ENCODE peak calls at places on chromosomes 12 and 14, in five cellular contexts. K is astrocyte, V is ascending aorta, Z is OCI-LY7, A is upper lobe of right lung. F is an unnamed sample.

GRCh38 chr12:47189753-47190152 is 110.0 kb upstream of the AMIGO2 start:
- DNase-seq in A (no peak), Z (no peak), K (no peak), V (no peak), F (no peak)

GRCh38 chr12:82803201-82803600 is 116.5 kb downstream of the TMTC2 start:
- DNase-seq in A (no peak), Z (no peak), K (no peak), V (no peak), F (no peak)

GRCh38 chr14:89678715-89679220 is 261.7 kb upstream of the FOXN3 start:
- DNase-seq in V (no peak), K (no peak), A (no peak), Z (no peak), F (no peak)

GRCh38 chr14:20624495-20625070 is 16.9 kb downstream of the OR6S1 start:
- DNase-seq in V (peak; percentile 79), Z (no peak), A (peak; percentile 86), K (peak; percentile 52), F (peak; percentile 32)

GRCh38 chr12:43621262-43621661 is 69.3 kb upstream of the ADAMTS20 start:
- DNase-seq in A (no peak), V (no peak), Z (no peak), K (no peak), F (no peak)

GRCh38 chr14:64696355-64696844 is 7.8 kb upstream of the PLEKHG3 start:
- DNase-seq in V (peak; percentile 57), A (no peak), K (no peak), Z (no peak), F (no peak)

GRCh38 chr12:53402871-53403270 is 20.8 kb upstream of the AMHR2 start:
- DNase-seq in V (no peak), A (no peak), K (no peak), Z (no peak), F (no peak)

GRCh38 chr12:46677749-46678148 is 148.0 kb downstream of the SLC38A4 start:
- DNase-seq in V (no peak), Z (no peak), K (peak; percentile 28), A (no peak), F (no peak)

GRCh38 chr14:32205984-32206383 is 2.9 kb upstream of the RNU6-8 start:
- DNase-seq in Z (no peak), K (no peak), V (no peak), A (no peak), F (no peak)

GRCh38 chr12:51977320-51977753 is 25.8 kb downstream of the ACVR1B start:
- DNase-seq in V (no peak), K (peak; percentile 36), A (no peak), Z (no peak), F (no peak)

GRCh38 chr14:52073251-52073650 is 4.4 kb upstream of the NID2 start:
- DNase-seq in V (no peak), A (no peak), Z (no peak), K (no peak), F (no peak)

GRCh38 chr12:38892976-38893375 is 12.4 kb downstream of the CPNE8 start:
- DNase-seq in V (no peak), A (no peak), K (no peak), Z (no peak), F (no peak)

GRCh38 chr14:68819260-68819691 is 26.4 kb upstream of the ZFP36L1 start:
- DNase-seq in A (no peak), K (peak; percentile 88), V (peak; percentile 63), Z (no peak), F (no peak)

GRCh38 chr12:15996254-15996653 is 85.1 kb downstream of the DERA start:
- DNase-seq in A (no peak), Z (no peak), V (no peak), K (peak; percentile 55), F (peak; percentile 44)

GRCh38 chr14:101132051-101132541 is 228.6 kb upstream of the RTL1 start:
- DNase-seq in Z (no peak), A (no peak), K (no peak), V (peak; percentile 59), F (no peak)

GRCh38 chr12:120468271-120468845 is 1.2 kb downstream of the SRSF9 start:
- DNase-seq in V (peak; percentile 69), K (peak; percentile 51), A (peak; percentile 70), Z (peak; percentile 46), F (peak; percentile 17)

GRCh38 chr12:124511259-124511985 is 56.0 kb downstream of the NCOR2 start:
- DNase-seq in A (no peak), K (no peak), Z (no peak), V (no peak), F (no peak)

GRCh38 chr12:46442239-46442638 is 69.7 kb upstream of the SLC38A2 start:
- DNase-seq in Z (no peak), A (no peak), K (peak; percentile 51), V (no peak), F (no peak)

GRCh38 chr12:88242939-88243338 is 100.8 kb downstream of the TMTC3 start:
- DNase-seq in V (no peak), A (no peak), K (no peak), Z (no peak), F (no peak)
- TF ChIP-seq CTCF in V (no peak), A (no peak), K (no peak), Z (no peak), F (no peak)

DNA sequence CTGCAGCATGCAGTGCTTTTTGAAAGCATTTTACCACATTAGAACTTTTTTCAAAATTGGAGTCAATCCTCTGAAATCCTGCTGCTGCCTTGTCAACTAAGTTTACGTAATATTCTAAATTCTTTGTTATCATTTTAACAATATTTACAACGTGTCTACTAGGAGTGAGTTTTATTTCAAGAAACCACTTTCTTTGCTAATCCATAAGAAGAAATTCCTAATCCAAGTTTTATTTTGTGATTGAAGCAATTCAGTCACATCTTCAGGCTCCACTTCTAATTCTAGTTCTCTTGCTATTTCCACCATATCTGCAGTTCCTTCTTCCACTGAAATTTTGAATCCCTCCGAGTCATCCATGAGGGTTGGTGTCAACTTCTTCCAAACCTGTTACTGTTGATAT is 25.4 kb downstream of the PRORP start:
- DNase-seq in A (no peak), Z (no peak), K (no peak), V (no peak), F (no peak)
- TF ChIP-seq CTCF in A (no peak), Z (no peak), K (no peak), V (no peak), F (no peak)

DNA sequence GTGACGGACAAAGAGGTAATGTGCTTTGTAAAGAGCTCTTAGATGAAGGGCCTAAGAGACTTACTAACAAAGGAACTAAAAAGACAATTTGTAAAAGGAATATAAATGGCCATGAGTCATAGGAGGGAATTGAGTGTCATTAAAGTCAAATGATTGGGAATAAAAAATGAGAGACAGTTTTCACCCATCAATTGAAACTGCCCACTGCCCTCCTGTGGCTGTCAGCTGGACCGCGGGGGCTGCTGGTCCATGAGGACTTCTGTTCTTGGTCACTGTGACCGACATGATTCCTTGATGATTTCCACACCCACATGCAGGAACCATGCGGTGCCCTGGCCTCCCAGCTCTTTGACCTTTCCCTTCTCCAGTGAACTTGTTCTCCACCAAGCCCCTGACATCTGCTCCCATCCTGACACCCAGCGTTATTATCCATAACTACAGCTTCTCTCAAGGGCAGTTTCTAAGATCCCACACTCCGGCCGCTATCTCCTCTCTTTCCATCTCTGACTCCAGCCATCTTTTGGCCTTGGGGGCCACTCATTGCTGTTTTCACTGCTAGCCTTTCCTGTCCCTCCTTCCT is 48.4 kb downstream of the C12orf75 start:
- DNase-seq in Z (peak; percentile 21), A (no peak), V (no peak), K (no peak), F (no peak)
- TF ChIP-seq CTCF in Z (peak; percentile 55), A (no peak), V (peak; percentile 4), K (peak; percentile 7), F (no peak)

DNA sequence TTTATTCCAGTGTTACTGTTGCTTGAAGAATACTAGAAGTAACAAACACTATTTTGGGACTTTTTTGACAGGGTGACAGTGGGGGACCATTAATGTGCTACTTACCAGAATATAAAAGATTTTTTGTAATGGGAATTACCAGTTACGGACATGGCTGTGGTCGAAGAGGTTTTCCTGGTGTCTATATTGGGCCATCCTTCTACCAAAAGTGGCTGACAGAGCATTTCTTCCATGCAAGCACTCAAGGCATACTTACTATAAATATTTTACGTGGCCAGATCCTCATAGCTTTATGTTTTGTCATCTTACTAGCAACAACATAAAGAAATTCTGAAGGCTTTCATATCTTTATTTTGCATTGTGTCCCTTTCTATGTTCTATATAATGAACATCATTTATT is 44.5 kb downstream of the TMPRSS12 start:
- DNase-seq in A (no peak), V (no peak), K (no peak), Z (no peak), F (no peak)
- TF ChIP-seq CTCF in A (no peak), V (no peak), K (no peak), Z (no peak), F (no peak)

GRCh38 chr14:24965934-24966593 is 83.9 kb downstream of the STXBP6 start:
- DNase-seq in Z (no peak), V (no peak), A (no peak), K (peak; percentile 96), F (peak; percentile 24)
- TF ChIP-seq CTCF in Z (no peak), V (no peak), A (no peak), K (no peak), F (no peak)

DNA sequence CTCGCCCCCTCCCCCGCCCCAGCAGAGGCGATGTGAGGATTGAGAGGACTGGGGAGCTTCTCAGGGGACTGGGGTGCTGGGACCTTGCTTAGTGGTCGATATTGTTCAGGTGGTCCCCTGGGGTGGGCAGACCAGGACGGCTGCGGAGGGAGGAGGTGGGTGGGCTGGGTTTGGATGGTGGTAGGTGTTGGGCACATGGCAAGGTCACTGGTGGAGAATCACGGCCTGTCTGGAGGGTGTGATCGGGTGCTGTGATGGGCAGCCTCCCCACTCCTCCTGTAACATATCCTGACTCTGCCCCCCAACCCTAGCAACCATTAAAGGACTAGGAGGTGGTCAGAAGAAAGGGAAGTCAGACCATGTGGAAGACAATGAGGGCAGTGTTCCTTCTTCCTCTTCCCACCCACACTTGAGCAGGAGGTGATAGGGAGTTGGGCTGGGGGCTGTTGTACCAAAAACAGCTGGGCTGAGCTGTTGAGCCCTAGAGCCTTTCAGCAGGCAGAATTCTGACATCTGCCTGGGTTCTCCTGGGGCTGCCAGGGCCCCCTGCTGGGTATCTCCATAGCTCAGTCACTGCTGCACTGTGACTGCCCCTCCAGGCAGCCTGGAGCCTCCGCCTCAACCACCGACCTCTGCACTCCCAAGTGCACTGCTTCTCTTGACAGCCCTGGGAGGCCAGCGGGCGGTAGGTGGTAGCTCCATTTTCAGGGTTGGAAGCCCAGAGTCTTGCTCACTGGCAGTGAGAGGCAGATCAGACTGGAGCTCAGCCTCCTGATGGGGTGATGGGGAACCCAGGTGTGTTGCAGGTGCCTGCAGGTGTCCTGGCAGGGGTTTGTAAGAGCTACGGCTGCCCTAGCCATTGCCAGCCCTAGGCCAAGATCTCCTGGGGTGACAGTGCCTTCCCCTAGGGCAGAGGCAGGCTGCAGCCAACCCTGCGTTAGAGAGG is 15.3 kb downstream of the VASH1 start:
- DNase-seq in K (no peak), V (no peak), A (no peak), Z (peak; percentile 23), F (peak; percentile 8)
- TF ChIP-seq CTCF in K (no peak), V (no peak), A (no peak), Z (peak; percentile 57), F (no peak)

GRCh38 chr12:112781767-112782166 is 9.8 kb upstream of the RPH3A start:
- DNase-seq in Z (no peak), K (no peak), V (no peak), A (no peak), F (no peak)

GRCh38 chr12:112782250-112782649 is 9.3 kb upstream of the RPH3A start:
- DNase-seq in K (no peak), A (no peak), V (no peak), Z (no peak), F (no peak)

GRCh38 chr12:112788205-112788604 is 3.3 kb upstream of the RPH3A start:
- DNase-seq in V (no peak), Z (no peak), K (no peak), A (no peak), F (no peak)

GRCh38 chr12:112778400-112778799 is 13.1 kb upstream of the RPH3A start:
- DNase-seq in K (no peak), V (no peak), Z (no peak), A (no peak), F (no peak)

GRCh38 chr12:112782921-112783320 is 8.6 kb upstream of the RPH3A start:
- DNase-seq in Z (no peak), V (no peak), A (no peak), K (no peak), F (no peak)
- TF ChIP-seq CTCF in Z (no peak), V (no peak), A (no peak), K (no peak), F (no peak)